ENCODE peak calls at places on chromosomes 16 and 17, in four cellular contexts. L is IMR-90, Y is mesendoderm, C is thoracic aorta. D is an unnamed sample.
A peak's percentile ranks its signal among the peaks of the same experiment; 100 is the strongest.

GRCh38 chr17:52759864-52760263 is 601.4 kb upstream of the CA10 start:
- DNase-seq in Y (no peak), L (no peak), C (no peak), D (no peak)

GRCh38 chr17:44082206-44082605 is 11.7 kb downstream of the G6PC3 start:
- DNase-seq in Y (no peak), C (no peak), L (no peak), D (no peak)

GRCh38 chr17:66025551-66025950 is 166.4 kb downstream of the CEP112 start:
- DNase-seq in C (no peak), Y (no peak), L (peak; percentile 27), D (no peak)

GRCh38 chr17:26962255-26963162 is 331.4 kb upstream of the WSB1 start:
- DNase-seq in L (no peak), C (no peak), Y (no peak), D (no peak)

GRCh38 chr17:5467416-5467815 is 1.4 kb downstream of the DHX33 start:
- DNase-seq in C (no peak), L (no peak), Y (no peak), D (no peak)

GRCh38 chr17:15516150-15516549 is 47.1 kb downstream of the TVP23C start:
- DNase-seq in L (peak; percentile 75), Y (no peak), C (no peak), D (peak; percentile 1)

GRCh38 chr17:7177954-7178477 is 1.2 kb downstream of the ASGR1 start:
- DNase-seq in Y (peak; percentile 72), L (peak; percentile 71), C (no peak), D (peak; percentile 58)

GRCh38 chr16:84834403-84834772 is 14.6 kb downstream of the CRISPLD2 start:
- DNase-seq in C (no peak), L (no peak), Y (no peak), D (no peak)

GRCh38 chr16:56848955-56849689 is 15.9 kb upstream of the SLC12A3 start:
- DNase-seq in L (peak; percentile 78), Y (no peak), C (no peak), D (no peak)

GRCh38 chr16:66361604-66362135 is 4.8 kb upstream of the CDH5 start:
- DNase-seq in L (no peak), Y (no peak), C (no peak), D (no peak)

GRCh38 chr17:76268015-76268749 is 3.0 kb downstream of the UBALD2 start:
- DNase-seq in Y (peak; percentile 87), C (no peak), L (peak; percentile 45), D (no peak)

GRCh38 chr17:32341141-32341856 is 674 bp downstream of the C17orf75 start:
- DNase-seq in C (no peak), Y (peak; percentile 29), L (no peak), D (no peak)

GRCh38 chr16:66007717-66008116 is 358.8 kb upstream of the CDH5 start:
- DNase-seq in L (peak; percentile 93), C (no peak), Y (no peak), D (no peak)

GRCh38 chr16:28553776-28554633 is at the start of gene SGF29:
- DNase-seq in C (peak; percentile 73), Y (peak; percentile 91), L (peak; percentile 89), D (peak; percentile 93)

GRCh38 chr17:60388742-60389141 is 3.2 kb downstream of the USP32 start:
- DNase-seq in Y (peak; percentile 47), C (no peak), L (no peak), D (no peak)

GRCh38 chr16:58098207-58099096 is 30.7 kb downstream of the CFAP20 start:
- DNase-seq in L (peak; percentile 22), C (no peak), Y (peak; percentile 51), D (no peak)

GRCh38 chr17:17877548-17878358 is 41.0 kb upstream of the SREBF1 start:
- DNase-seq in C (peak; percentile 71), L (peak; percentile 90), Y (peak; percentile 58), D (peak; percentile 86)

GRCh38 chr17:4548721-4549531 is 6.3 kb downstream of the MYBBP1A start:
- DNase-seq in L (peak; percentile 18), Y (peak; percentile 70), C (no peak), D (no peak)

GRCh38 chr17:19414396-19415280 is 3.6 kb downstream of the RNF112 start:
- DNase-seq in L (no peak), Y (no peak), C (no peak), D (no peak)

GRCh38 chr17:17822189-17822978 is 14.4 kb downstream of the SREBF1 start:
- DNase-seq in C (no peak), Y (no peak), L (peak; percentile 87), D (no peak)

GRCh38 chr16:87432330-87432915 is 40.3 kb downstream of the MAP1LC3B start:
- DNase-seq in Y (no peak), C (no peak), L (no peak), D (no peak)

GRCh38 chr16:84650062-84650991 is 2.0 kb downstream of the KLHL36 start:
- DNase-seq in C (no peak), L (peak; percentile 86), Y (no peak), D (no peak)

GRCh38 chr16:53893731-53894435 is 189.9 kb downstream of the FTO start:
- DNase-seq in Y (peak; percentile 28), C (no peak), L (peak; percentile 91), D (peak; percentile 32)

GRCh38 chr17:9468532-9468931 is 107.1 kb downstream of the STX8 start:
- DNase-seq in C (no peak), L (no peak), Y (no peak), D (no peak)

GRCh38 chr16:11407047-11407982 is 62.1 kb downstream of the RMI2 start:
- DNase-seq in C (peak; percentile 32), L (peak; percentile 77), Y (peak; percentile 85), D (peak; percentile 84)

GRCh38 chr16:47035436-47035835 is 62.0 kb upstream of the DNAJA2 start:
- DNase-seq in Y (no peak), C (no peak), L (no peak), D (no peak)

GRCh38 chr17:61926831-61927210 is 961 bp downstream of the INTS2 start:
- DNase-seq in Y (no peak), C (no peak), L (peak; percentile 61), D (no peak)

GRCh38 chr16:14658063-14658462 is 25.3 kb downstream of the BFAR start:
- DNase-seq in Y (no peak), L (no peak), C (no peak), D (peak; percentile 63)

GRCh38 chr16:30068750-30069574 is 3.4 kb downstream of the ALDOA start:
- DNase-seq in Y (peak; percentile 63), L (no peak), C (no peak), D (no peak)

GRCh38 chr16:57804111-57804837 is 2.0 kb upstream of the KIFC3 start:
- DNase-seq in Y (no peak), L (no peak), C (no peak), D (no peak)

GRCh38 chr16:68994324-68994723 is 111.1 kb upstream of the HAS3 start:
- DNase-seq in C (no peak), L (no peak), Y (no peak), D (no peak)

GRCh38 chr17:48873696-48874443 is 18.7 kb upstream of the ATP5MC1 start:
- DNase-seq in C (no peak), L (no peak), Y (peak; percentile 70), D (no peak)
- H3K4me1 ChIP-seq in C (no peaks in the 10 kb centered on the region), L (no peaks in the 10 kb centered on the region), Y (peaks cover 12% of the 10 kb centered on the region), D (peaks cover 6% of the 10 kb centered on the region)

GRCh38 chr16:1196494-1196893 is 28.6 kb downstream of the TPSG1 start:
- DNase-seq in C (no peak), Y (no peak), L (no peak), D (no peak)

GRCh38 chr16:1195393-1195666 is 29.7 kb downstream of the TPSG1 start:
- DNase-seq in C (no peak), Y (no peak), L (no peak), D (no peak)

GRCh38 chr16:1193143-1193824 is 31.8 kb downstream of the TPSG1 start:
- DNase-seq in L (no peak), C (no peak), Y (no peak), D (no peak)

GRCh38 chr16:1193825-1194581 is 31.1 kb downstream of the TPSG1 start:
- DNase-seq in L (no peak), C (no peak), Y (no peak), D (no peak)

DNA sequence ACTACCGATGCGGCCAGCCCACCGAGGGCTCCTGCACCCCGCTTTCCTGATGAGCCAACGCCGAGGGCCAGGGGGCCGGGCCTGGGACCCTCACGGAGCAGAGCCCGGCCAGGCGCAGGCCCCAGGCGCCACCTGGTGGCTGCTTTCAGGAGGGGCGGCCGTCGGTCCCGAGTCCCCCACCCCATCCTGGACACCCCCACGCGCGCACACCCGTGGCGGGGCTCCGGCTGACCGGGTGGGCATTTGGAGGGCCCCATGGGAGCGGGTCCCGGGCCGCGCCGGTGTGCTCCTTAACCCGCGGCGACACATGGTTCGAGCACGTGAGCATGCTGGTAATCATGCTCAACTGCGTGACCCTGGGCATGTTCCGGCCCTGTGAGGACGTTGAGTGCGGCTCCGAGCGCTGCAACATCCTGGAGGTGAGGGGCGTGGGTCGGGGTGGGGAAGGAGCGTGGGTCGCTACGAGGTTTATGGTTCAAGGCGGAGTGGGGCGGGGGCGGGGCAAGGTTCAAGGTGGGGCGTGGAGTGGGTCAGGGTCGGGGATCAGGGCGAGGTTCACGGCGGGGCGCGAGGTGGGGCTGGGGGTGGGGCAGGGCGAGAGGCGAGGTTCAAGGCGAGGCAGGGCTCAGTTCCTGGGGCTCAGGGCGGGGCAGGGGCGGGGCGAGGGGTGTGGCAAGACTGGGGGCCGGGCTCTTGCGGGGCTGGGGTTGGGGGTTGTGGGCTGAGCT is 30.2 kb downstream of the TPSG1 start:
- DNase-seq in C (no peak), Y (no peak), L (no peak), D (no peak)
- H3K4me3 ChIP-seq in C (no peak overlapping the region), Y (no peak overlapping the region), L (no peak overlapping the region), D (no peak overlapping the region)

DNA sequence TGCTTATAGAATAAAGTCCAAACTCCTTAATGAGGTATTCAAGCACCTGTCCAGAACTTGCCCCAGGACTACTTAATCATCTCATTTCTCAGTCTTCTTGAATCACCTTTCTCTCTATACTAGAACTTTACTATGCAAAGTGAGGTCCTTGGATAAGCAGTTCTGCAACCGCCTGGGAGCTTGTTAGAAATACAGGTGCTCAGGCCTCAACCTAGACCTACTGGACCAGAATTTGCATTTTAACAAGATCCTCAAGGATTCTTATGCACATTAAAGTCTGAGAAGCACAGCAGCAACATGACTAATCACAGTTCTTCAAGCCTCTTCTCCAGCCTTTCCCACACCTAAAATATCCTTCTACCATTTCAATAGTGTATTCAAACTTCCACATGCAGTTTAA is 61.7 kb downstream of the GRB7 start:
- DNase-seq in C (no peak), L (no peak), Y (no peak), D (no peak)
- H3K4me1 ChIP-seq in C (no peaks in the 10 kb centered on the region), L (no peaks in the 10 kb centered on the region), Y (no peaks in the 10 kb centered on the region), D (peaks cover 8% of the 10 kb centered on the region)

DNA sequence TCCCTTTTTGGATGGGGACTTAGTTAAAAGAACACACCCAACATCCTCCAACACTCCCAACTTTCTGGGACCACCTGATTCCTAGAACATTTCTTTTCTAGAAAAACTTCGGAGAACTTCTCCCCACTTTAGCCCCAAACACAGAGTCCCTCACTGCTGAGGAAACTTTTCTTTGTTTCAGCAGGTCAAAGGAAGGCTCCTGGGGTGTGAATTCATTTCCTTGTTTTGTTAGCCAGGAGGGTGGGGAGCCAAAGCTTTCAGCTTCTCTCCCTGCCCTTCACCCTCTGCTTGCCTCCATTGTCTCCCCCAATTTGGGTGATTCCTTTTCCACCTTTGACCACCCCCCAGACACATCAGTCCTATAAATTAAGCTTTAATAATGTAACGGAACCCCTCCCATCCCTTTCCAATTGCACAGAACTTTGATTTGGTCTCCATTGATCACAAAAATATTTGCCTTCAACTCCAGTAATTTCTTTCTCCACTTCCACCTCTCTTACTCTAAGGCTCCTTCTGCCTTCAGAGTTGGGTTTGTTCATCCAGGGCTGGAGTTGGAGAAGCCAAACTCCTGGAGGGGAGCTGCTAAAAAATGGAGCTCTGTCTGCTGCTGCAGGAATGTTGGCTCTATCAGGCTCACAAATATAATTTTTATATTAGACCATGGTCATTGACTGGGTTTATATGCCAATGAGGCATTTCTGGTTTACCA is 10.3 kb downstream of the HOXB4 start:
- DNase-seq in Y (no peak), L (no peak), C (no peak), D (no peak)
- H3K4me3 ChIP-seq in Y (no peak overlapping the region), L (peak overlapping the region; percentile 9), C (peak overlapping the region; percentile 64), D (no peak overlapping the region)